ENCODE peak calls at places on chromosome 2, in eight cellular contexts. Q is neural progenitor cell; X is NCI-H2081; L is ovary; V is GOT3; M is activated T-cell treated with anti-CD3 and anti-CD28 coated beads, Interleukin-2, amount 50 U/mL, for 48 hours; U is occipital lobe; Y is A549. R is an unnamed sample.

GRCh38 chr2:150716186-150716585 is 228.7 kb upstream of the RND3 start:
- DNase-seq in U (no peak), V (no peak), Q (no peak), X (no peak), Y (no peak), L (no peak), M (no peak), R (no peak)

GRCh38 chr2:203893386-203893785 is 25.8 kb downstream of the CTLA4 start:
- DNase-seq in U (no peak), Q (no peak), X (no peak), V (no peak), L (no peak), Y (no peak), M (no peak), R (no peak)

GRCh38 chr2:58030789-58031188 is 15.8 kb upstream of the VRK2 start:
- DNase-seq in X (no peak), V (no peak), Y (no peak), U (no peak), L (no peak), Q (no peak), M (no peak), R (no peak)

GRCh38 chr2:26488463-26489212 is 10.7 kb upstream of the OTOF start:
- DNase-seq in L (no peak), Y (no peak), M (no peak), X (no peak), U (no peak), V (no peak), Q (no peak), R (no peak)

GRCh38 chr2:206863196-206863595 is 76.1 kb upstream of the CPO start:
- DNase-seq in X (no peak), L (no peak), U (no peak), Y (no peak), Q (no peak), M (no peak), V (no peak), R (no peak)

GRCh38 chr2:23757686-23758433 is 169.1 kb downstream of the ATAD2B start:
- DNase-seq in L (no peak), Y (peak), U (no peak), V (no peak), Q (no peak), M (no peak), X (no peak), R (peak)

GRCh38 chr2:96115631-96116423 is 544 bp downstream of the ADRA2B start:
- DNase-seq in Q (no peak), U (no peak), M (no peak), Y (no peak), X (no peak), L (no peak), V (no peak), R (no peak)

GRCh38 chr2:14148186-14148585 is 484.3 kb upstream of the LRATD1 start:
- DNase-seq in U (no peak), L (no peak), X (no peak), V (no peak), Y (no peak), Q (no peak), M (no peak), R (peak)

GRCh38 chr2:43609304-43609883 is 13.6 kb upstream of the THADA start:
- DNase-seq in M (no peak), X (peak), Q (peak), Y (peak), V (no peak), L (no peak), U (no peak), R (peak)

GRCh38 chr2:85560812-85561279 is 447 bp downstream of the GGCX start:
- DNase-seq in V (no peak), X (no peak), Y (no peak), Q (no peak), L (no peak), U (no peak), M (no peak), R (no peak)

GRCh38 chr2:231621051-231621879 is 28.6 kb downstream of the TEX44 start:
- DNase-seq in L (peak), Q (peak), X (peak), V (no peak), M (no peak), Y (no peak), U (no peak), R (peak)